ENCODE peak calls at places on chromosomes 4 and X, in eight cellular contexts. T, O, R, Q, U, F, G and N are unnamed samples.

GRCh38 chr4:138981930-138982390 is 33.6 kb upstream of the NOCT start:
- DNase-seq in T (peak; percentile 42), O (peak; percentile 74), R (peak; percentile 74), Q (peak; percentile 48), U (no peak), F (peak; percentile 92), G (no peak), N (no peak)

GRCh38 chr4:94267037-94267436 is 59.4 kb downstream of the SMARCAD1 start:
- DNase-seq in T (no peak), O (no peak), R (no peak), Q (no peak), U (no peak), F (no peak), G (no peak), N (no peak)

GRCh38 chr4:39613093-39613656 is 25.5 kb downstream of the SMIM14 start:
- DNase-seq in T (no peak), O (peak; percentile 58), R (peak; percentile 16), Q (no peak), U (no peak), F (peak; percentile 38), G (no peak), N (no peak)

GRCh38 chr4:120232050-120232449 is 165.4 kb upstream of the MAD2L1 start:
- DNase-seq in T (no peak), O (peak; percentile 1), R (no peak), Q (no peak), U (no peak), F (no peak), G (no peak), N (no peak)

GRCh38 chr4:22322996-22323395 is 192.9 kb downstream of the ADGRA3 start:
- DNase-seq in T (no peak), O (no peak), R (no peak), Q (no peak), U (no peak), F (no peak), G (no peak), N (no peak)

GRCh38 chrX:47218920-47219815 is 687 bp downstream of the CDK16 start:
- DNase-seq in T (peak; percentile 48), O (no peak), R (no peak), Q (peak; percentile 42), U (no peak), F (no peak), G (peak; percentile 24), N (no peak)

GRCh38 chr4:20337261-20337664 is 85.6 kb downstream of the SLIT2 start:
- DNase-seq in T (no peak), O (peak; percentile 15), R (no peak), Q (no peak), U (no peak), F (peak; percentile 72), G (no peak), N (no peak)

GRCh38 chrX:125205084-125205917 is 114.4 kb upstream of the TEX13C start:
- DNase-seq in T (peak; percentile 78), O (no peak), R (no peak), Q (peak; percentile 24), U (no peak), F (peak; percentile 4), G (peak; percentile 41), N (no peak)

GRCh38 chr4:128657638-128658037 is 151.9 kb upstream of the JADE1 start:
- DNase-seq in T (no peak), O (no peak), R (no peak), Q (no peak), U (no peak), F (no peak), G (no peak), N (no peak)

GRCh38 chr4:128424524-128425195 is 137.0 kb upstream of the PGRMC2 start:
- DNase-seq in T (no peak), O (peak; percentile 21), R (peak; percentile 37), Q (no peak), U (no peak), F (peak; percentile 60), G (no peak), N (no peak)

GRCh38 chr4:143538979-143539669 is 25.6 kb downstream of the SMARCA5 start:
- DNase-seq in T (no peak), O (no peak), R (no peak), Q (no peak), U (no peak), F (no peak), G (no peak), N (no peak)

GRCh38 chr4:59553063-59553738 is 1646.9 kb upstream of the ADGRL3 start:
- DNase-seq in T (no peak), O (no peak), R (peak; percentile 52), Q (no peak), U (peak; percentile 19), F (peak; percentile 14), G (peak; percentile 28), N (no peak)

GRCh38 chrX:1935805-1936204 is 320.9 kb downstream of the ASMT start:
- DNase-seq in T (no peak), O (no peak), R (no peak), Q (no peak), U (no peak), F (no peak), G (no peak), N (no peak)
- TF ChIP-seq CTCF in T (no peak), O (no peak), R (no peak), Q (no peak), U (no peak), F (no peak), G (no peak), N (no peak)

GRCh38 chrX:132741706-132742105 is 216.7 kb downstream of the HS6ST2 start:
- DNase-seq in T (no peak), O (no peak), R (no peak), Q (no peak), U (no peak), F (peak; percentile 12), G (no peak), N (no peak)
- H3K4me3 ChIP-seq in T (no peak overlapping the region), O (no peak overlapping the region), R (no peak overlapping the region), Q (no peak overlapping the region), U (no peak overlapping the region), F (no peak overlapping the region), G (no peak overlapping the region), N (no peak overlapping the region)

GRCh38 chr4:36088542-36088941 is 155.8 kb downstream of the ARAP2 start:
- DNase-seq in T (no peak), O (no peak), R (no peak), Q (no peak), U (no peak), F (no peak), G (no peak), N (no peak)
- TF ChIP-seq CTCF in T (no peak), O (no peak), R (no peak), Q (no peak), U (no peak), F (no peak), G (no peak), N (no peak)

DNA sequence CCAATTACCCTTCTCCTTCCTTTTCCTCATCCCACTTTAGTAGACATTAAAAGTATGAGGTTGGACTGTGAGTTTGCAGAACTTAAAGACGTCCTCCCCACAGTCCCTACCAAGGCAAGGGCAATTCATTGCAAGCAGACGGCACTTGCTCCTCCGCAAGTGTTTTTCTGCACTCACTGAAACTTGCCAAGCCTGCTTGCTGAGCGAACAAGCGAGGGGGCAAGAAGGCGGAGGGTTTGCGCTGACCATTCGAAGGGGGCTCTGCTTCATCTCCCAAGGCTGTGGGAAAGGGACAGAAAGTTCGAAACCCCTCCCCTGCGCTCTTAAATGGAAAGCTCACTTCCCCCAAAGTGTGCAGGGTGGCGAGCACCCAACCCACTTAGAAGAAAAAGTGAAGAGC is 1.5 kb downstream of the MID1 start:
- DNase-seq in T (peak; percentile 22), O (no peak), R (no peak), Q (no peak), U (no peak), F (peak; percentile 13), G (no peak), N (no peak)
- H3K4me3 ChIP-seq in T (peak overlapping the region; percentile 78), O (peak overlapping the region; percentile 60), R (peak overlapping the region; percentile 86), Q (peak overlapping the region; percentile 47), U (peak overlapping the region; percentile 75), F (peak overlapping the region; percentile 67), G (peak overlapping the region; percentile 68), N (peak overlapping the region; percentile 71)

DNA sequence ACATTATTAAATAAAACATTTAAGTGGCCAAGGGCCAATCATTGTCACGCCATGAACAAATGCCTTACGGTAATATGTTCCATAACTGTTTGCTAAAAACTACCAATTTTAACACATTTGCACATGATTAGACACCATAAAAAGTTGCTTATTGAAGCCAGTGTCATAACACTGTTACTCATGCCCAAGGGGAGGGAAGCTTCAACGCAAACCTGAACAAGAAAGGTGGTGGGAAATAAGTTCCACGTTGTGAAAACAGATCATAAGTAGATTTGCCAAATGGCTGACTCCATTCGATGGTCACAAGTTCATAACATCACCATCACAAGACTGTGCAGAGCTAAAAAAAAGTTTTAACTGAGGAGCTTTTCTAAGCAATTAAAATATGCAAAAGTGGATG is 739.2 kb upstream of the FAM241A start:
- DNase-seq in T (no peak), O (no peak), R (no peak), Q (no peak), U (no peak), F (peak; percentile 31), G (no peak), N (no peak)
- TF ChIP-seq CTCF in T (no peak), O (no peak), R (no peak), Q (no peak), U (no peak), F (no peak), G (no peak), N (no peak)

GRCh38 chr4:173125216-173125812 is 43.3 kb upstream of the GALNT7 start:
- DNase-seq in T (no peak), O (no peak), R (no peak), Q (no peak), U (no peak), F (no peak), G (no peak), N (no peak)

GRCh38 chr4:173130671-173131070 is 37.9 kb upstream of the GALNT7 start:
- DNase-seq in T (no peak), O (no peak), R (no peak), Q (no peak), U (no peak), F (no peak), G (no peak), N (no peak)

GRCh38 chr4:173124209-173124865 is 44.3 kb upstream of the GALNT7 start:
- DNase-seq in T (no peak), O (no peak), R (no peak), Q (no peak), U (no peak), F (no peak), G (no peak), N (no peak)

DNA sequence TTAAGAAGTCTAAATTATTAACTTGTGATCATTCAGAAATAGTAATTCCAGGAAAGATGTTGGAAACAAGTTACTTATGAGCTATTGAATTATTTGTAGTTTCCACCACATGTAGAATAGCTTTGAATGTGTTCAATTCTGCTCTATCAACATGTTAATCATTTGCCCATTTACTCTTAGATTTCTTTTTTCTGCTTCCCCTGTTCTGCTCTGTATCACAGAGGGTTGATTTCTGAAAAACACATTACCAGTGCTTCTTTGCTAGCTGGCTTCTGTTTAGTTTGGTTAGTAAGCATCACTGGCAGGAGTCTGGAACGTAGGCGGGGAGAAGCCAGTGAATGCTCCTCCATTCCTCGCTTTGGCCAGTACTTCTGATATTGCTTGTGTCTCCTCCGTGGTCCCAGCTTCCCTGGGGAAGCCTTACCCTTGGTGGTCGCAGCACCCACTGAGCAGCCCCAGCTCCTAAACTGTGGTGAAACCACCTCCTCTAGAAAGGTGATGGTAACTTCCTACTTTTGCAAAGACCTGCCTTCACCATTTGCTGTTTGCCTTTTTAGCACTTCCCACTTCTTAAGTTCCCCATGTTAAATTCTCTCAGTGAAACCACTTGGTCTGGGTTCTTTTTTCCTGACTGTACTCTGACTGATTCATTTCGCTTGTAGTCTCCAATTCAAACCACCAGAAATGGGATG is 40.3 kb upstream of the GALNT7 start:
- DNase-seq in T (no peak), O (no peak), R (no peak), Q (no peak), U (no peak), F (no peak), G (no peak), N (no peak)
- H3K4me3 ChIP-seq in T (no peak overlapping the region), O (no peak overlapping the region), R (no peak overlapping the region), Q (no peak overlapping the region), U (no peak overlapping the region), F (no peak overlapping the region), G (no peak overlapping the region), N (no peak overlapping the region)